ENCODE peak calls at places on chromosomes 5 and 9, in five cellular contexts. One of them, this sample, is unnamed.

GRCh38 chr9:2469681-2470141 is 151.9 kb upstream of the VLDLR start:
- DNase-seq in ovary: peak; percentile 65
- DNase-seq in breast epithelium: no peak
- DNase-seq in heart left ventricle: peak; percentile 29
- DNase-seq in testis: peak; percentile 54
- DNase-seq in this sample: no peak

GRCh38 chr9:5321058-5321457 is 16.5 kb upstream of the RLN2 start:
- DNase-seq in ovary: no peak
- DNase-seq in breast epithelium: no peak
- DNase-seq in heart left ventricle: no peak
- DNase-seq in testis: no peak
- DNase-seq in this sample: no peak

GRCh38 chr9:137064027-137064879 is 6.1 kb downstream of the SAPCD2 start:
- DNase-seq in ovary: peak; percentile 76
- DNase-seq in breast epithelium: no peak
- DNase-seq in heart left ventricle: peak; percentile 73
- DNase-seq in testis: peak; percentile 67
- DNase-seq in this sample: peak; percentile 77

GRCh38 chr5:147675168-147675567 is 107.4 kb downstream of the JAKMIP2 start:
- DNase-seq in ovary: no peak
- DNase-seq in breast epithelium: no peak
- DNase-seq in heart left ventricle: no peak
- DNase-seq in testis: no peak
- DNase-seq in this sample: no peak

GRCh38 chr5:177507165-177507564 is 2.5 kb downstream of the DOK3 start:
- DNase-seq in ovary: no peak
- DNase-seq in breast epithelium: no peak
- DNase-seq in heart left ventricle: no peak
- DNase-seq in testis: no peak
- DNase-seq in this sample: no peak

GRCh38 chr9:136259517-136259813 is 13.9 kb upstream of the QSOX2 start:
- DNase-seq in ovary: no peak
- DNase-seq in breast epithelium: no peak
- DNase-seq in heart left ventricle: no peak
- DNase-seq in testis: no peak
- DNase-seq in this sample: no peak

GRCh38 chr9:38119570-38119969 is 50.5 kb upstream of the SHB start:
- DNase-seq in ovary: no peak
- DNase-seq in breast epithelium: no peak
- DNase-seq in heart left ventricle: no peak
- DNase-seq in testis: no peak
- DNase-seq in this sample: no peak

GRCh38 chr5:97525780-97526179 is 342.7 kb upstream of the RIOK2 start:
- DNase-seq in ovary: no peak
- DNase-seq in breast epithelium: no peak
- DNase-seq in heart left ventricle: no peak
- DNase-seq in testis: no peak
- DNase-seq in this sample: no peak

GRCh38 chr9:133888048-133888778 is 103.9 kb downstream of the VAV2 start:
- DNase-seq in ovary: no peak
- DNase-seq in breast epithelium: no peak
- DNase-seq in heart left ventricle: no peak
- DNase-seq in testis: no peak
- DNase-seq in this sample: peak; percentile 83

DNA sequence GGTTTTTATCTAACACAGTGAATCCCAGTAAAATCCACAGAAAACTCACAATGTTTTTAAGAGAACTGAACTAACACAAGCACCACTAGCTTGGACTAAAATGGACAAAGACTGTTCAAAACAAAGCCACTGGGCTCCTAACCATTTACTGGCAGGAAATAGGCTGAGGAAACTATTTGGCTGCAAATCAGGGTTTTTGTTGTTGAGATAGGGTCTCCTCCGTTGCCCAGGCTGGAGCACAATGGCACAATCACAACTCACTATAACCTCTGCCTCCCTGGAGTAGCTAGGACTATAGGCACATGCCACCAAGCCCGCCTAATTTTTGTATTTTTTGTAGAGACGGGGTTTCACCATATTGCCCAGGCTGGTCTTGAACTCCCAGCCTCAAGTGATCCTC is 99.7 kb downstream of the THBS4 start:
- DNase-seq in ovary: no peak
- DNase-seq in breast epithelium: no peak
- DNase-seq in heart left ventricle: no peak
- DNase-seq in testis: no peak
- DNase-seq in this sample: no peak
- H3K4me3 ChIP-seq in ovary: no peak overlapping the region
- H3K4me3 ChIP-seq in breast epithelium: no peak overlapping the region
- H3K4me3 ChIP-seq in heart left ventricle: no peak overlapping the region
- H3K4me3 ChIP-seq in testis: no peak overlapping the region
- H3K4me3 ChIP-seq in this sample: no peak overlapping the region

GRCh38 chr5:133721365-133721764 is 109.0 kb upstream of the FSTL4 start:
- DNase-seq in ovary: no peak
- DNase-seq in breast epithelium: no peak
- DNase-seq in heart left ventricle: no peak
- DNase-seq in testis: no peak
- DNase-seq in this sample: no peak
- TF ChIP-seq POLR2A in ovary: no peak
- TF ChIP-seq POLR2A in breast epithelium: no peak
- TF ChIP-seq POLR2A in heart left ventricle: no peak
- TF ChIP-seq POLR2A in testis: no peak
- TF ChIP-seq POLR2A in this sample: no peak

DNA sequence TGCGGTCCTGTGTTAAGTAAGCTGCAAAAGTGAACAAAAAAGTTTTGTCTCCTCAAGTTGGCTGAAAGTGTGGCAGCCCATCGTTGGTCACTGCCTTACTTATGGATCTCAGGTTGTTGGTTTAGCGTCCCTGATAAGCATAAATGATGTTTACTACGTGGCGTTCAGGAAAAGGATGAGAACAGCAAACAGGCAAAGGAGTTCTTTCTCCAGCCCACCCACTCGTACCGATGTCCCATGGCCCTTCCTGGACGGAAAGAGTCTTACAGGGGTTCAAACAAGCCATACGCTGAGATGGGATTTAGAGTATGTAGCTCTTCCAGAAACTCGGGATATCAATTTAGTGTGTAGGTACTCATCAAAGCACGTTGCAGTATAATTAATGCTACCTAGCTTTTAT is 494 bp upstream of the AUH start:
- DNase-seq in ovary: no peak
- DNase-seq in breast epithelium: no peak
- DNase-seq in heart left ventricle: no peak
- DNase-seq in testis: no peak
- DNase-seq in this sample: no peak
- H3K27ac ChIP-seq in ovary: peak overlapping the region; percentile 87
- H3K27ac ChIP-seq in breast epithelium: peak overlapping the region; percentile 94
- H3K27ac ChIP-seq in heart left ventricle: peak overlapping the region; percentile 97
- H3K27ac ChIP-seq in testis: peak overlapping the region; percentile 50
- H3K27ac ChIP-seq in this sample: peak overlapping the region; percentile 97

GRCh38 chr5:159777049-159777448 is 139.2 kb upstream of the ADRA1B start:
- DNase-seq in ovary: no peak
- DNase-seq in breast epithelium: no peak
- DNase-seq in heart left ventricle: no peak
- DNase-seq in testis: no peak
- DNase-seq in this sample: no peak

GRCh38 chr5:159774476-159775031 is 141.7 kb upstream of the ADRA1B start:
- DNase-seq in ovary: no peak
- DNase-seq in breast epithelium: no peak
- DNase-seq in heart left ventricle: no peak
- DNase-seq in testis: no peak
- DNase-seq in this sample: no peak

GRCh38 chr5:159773062-159773924 is 143.0 kb upstream of the ADRA1B start:
- DNase-seq in ovary: peak; percentile 83
- DNase-seq in breast epithelium: peak; percentile 46
- DNase-seq in heart left ventricle: peak; percentile 91
- DNase-seq in testis: peak; percentile 78
- DNase-seq in this sample: peak; percentile 61

GRCh38 chr5:159775890-159776289 is 140.4 kb upstream of the ADRA1B start:
- DNase-seq in ovary: no peak
- DNase-seq in breast epithelium: no peak
- DNase-seq in heart left ventricle: no peak
- DNase-seq in testis: no peak
- DNase-seq in this sample: no peak

GRCh38 chr5:159772698-159773061 is 143.6 kb upstream of the ADRA1B start:
- DNase-seq in ovary: no peak
- DNase-seq in breast epithelium: no peak
- DNase-seq in heart left ventricle: no peak
- DNase-seq in testis: no peak
- DNase-seq in this sample: no peak
- H3K4me3 ChIP-seq in ovary: peak overlapping the region; percentile 22
- H3K4me3 ChIP-seq in breast epithelium: peak overlapping the region; percentile 65
- H3K4me3 ChIP-seq in heart left ventricle: peak overlapping the region; percentile 48
- H3K4me3 ChIP-seq in testis: peak overlapping the region; percentile 40
- H3K4me3 ChIP-seq in this sample: no peak overlapping the region

DNA sequence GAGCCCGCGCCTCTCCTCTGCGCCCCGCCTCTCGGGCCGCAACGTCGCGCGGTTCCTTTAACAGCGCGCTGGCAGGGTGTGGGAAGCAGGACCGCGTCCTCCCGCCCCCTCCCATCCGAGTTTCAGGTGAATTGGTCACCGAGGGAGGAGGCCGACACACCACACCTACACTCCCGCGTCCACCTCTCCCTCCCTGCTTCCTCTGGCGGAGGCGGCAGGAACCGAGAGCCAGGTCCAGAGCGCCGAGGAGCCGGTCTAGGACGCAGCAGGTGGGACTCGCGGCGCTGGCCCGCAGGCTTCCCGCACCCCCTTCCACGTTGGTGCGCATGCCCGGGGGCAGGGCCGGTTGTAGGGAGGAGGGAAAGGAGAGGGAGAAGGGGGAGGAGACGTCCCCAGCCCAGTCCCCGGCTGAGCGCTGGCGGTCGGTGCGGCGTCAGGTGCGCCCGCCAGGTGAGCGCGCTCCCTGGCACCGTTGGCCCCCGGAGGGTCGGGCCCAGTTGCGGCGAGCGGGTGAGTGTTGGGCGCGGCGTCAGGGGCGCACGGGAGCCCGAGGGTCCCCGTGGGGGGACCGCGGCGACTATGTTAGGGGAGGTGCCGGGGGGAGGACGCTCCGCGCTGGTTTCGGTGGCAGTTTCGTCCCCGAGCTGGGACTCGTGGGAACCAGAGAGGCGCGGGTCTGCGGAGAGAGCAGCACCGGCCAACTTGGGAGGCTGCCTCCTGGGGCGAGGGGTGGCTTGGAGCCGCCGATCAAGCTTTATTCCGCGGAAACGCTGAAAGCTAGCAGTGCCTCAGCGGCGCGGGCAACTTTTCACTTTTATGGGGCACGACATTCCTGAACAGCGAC is at the start of gene OCLN:
- DNase-seq in ovary: no peak
- DNase-seq in breast epithelium: peak; percentile 67
- DNase-seq in heart left ventricle: peak; percentile 27
- DNase-seq in testis: peak; percentile 68
- DNase-seq in this sample: peak; percentile 88
- TF ChIP-seq POLR2A in ovary: no peak
- TF ChIP-seq POLR2A in breast epithelium: peak; percentile 40
- TF ChIP-seq POLR2A in heart left ventricle: no peak
- TF ChIP-seq POLR2A in testis: no peak
- TF ChIP-seq POLR2A in this sample: peak; percentile 92

GRCh38 chr5:168263108-168263507 is 28.3 kb upstream of the WWC1 start:
- DNase-seq in ovary: no peak
- DNase-seq in breast epithelium: no peak
- DNase-seq in heart left ventricle: no peak
- DNase-seq in testis: no peak
- DNase-seq in this sample: no peak
- H3K27ac ChIP-seq in ovary: no peak overlapping the region
- H3K27ac ChIP-seq in breast epithelium: no peak overlapping the region
- H3K27ac ChIP-seq in heart left ventricle: no peak overlapping the region
- H3K27ac ChIP-seq in testis: no peak overlapping the region
- H3K27ac ChIP-seq in this sample: no peak overlapping the region

GRCh38 chr5:96433066-96433447 is at the start of gene PCSK1:
- DNase-seq in ovary: no peak
- DNase-seq in breast epithelium: no peak
- DNase-seq in heart left ventricle: no peak
- DNase-seq in testis: no peak
- DNase-seq in this sample: no peak
- H3K4me3 ChIP-seq in ovary: no peak within 1 kb of the TSS
- H3K4me3 ChIP-seq in breast epithelium: peak within 1 kb of the TSS; percentile 49
- H3K4me3 ChIP-seq in heart left ventricle: peak within 1 kb of the TSS; percentile 23
- H3K4me3 ChIP-seq in testis: peak within 1 kb of the TSS; percentile 12
- H3K4me3 ChIP-seq in this sample: no peak within 1 kb of the TSS

GRCh38 chr9:91714020-91714721 is 235.9 kb downstream of the ROR2 start:
- DNase-seq in ovary: peak; percentile 84
- DNase-seq in breast epithelium: no peak
- DNase-seq in heart left ventricle: peak; percentile 84
- DNase-seq in testis: peak; percentile 79
- DNase-seq in this sample: peak; percentile 44
- TF ChIP-seq POLR2A in ovary: no peak
- TF ChIP-seq POLR2A in breast epithelium: no peak
- TF ChIP-seq POLR2A in heart left ventricle: no peak
- TF ChIP-seq POLR2A in testis: no peak
- TF ChIP-seq POLR2A in this sample: no peak

GRCh38 chr5:50441479-50441815 is 359 bp upstream of the EMB start:
- DNase-seq in ovary: no peak
- DNase-seq in breast epithelium: no peak
- DNase-seq in heart left ventricle: no peak
- DNase-seq in testis: no peak
- DNase-seq in this sample: no peak
- H3K27ac ChIP-seq in ovary: no peak overlapping the region
- H3K27ac ChIP-seq in breast epithelium: peak overlapping the region; percentile 65
- H3K27ac ChIP-seq in heart left ventricle: no peak overlapping the region
- H3K27ac ChIP-seq in testis: peak overlapping the region; percentile 86
- H3K27ac ChIP-seq in this sample: peak overlapping the region; percentile 47

DNA sequence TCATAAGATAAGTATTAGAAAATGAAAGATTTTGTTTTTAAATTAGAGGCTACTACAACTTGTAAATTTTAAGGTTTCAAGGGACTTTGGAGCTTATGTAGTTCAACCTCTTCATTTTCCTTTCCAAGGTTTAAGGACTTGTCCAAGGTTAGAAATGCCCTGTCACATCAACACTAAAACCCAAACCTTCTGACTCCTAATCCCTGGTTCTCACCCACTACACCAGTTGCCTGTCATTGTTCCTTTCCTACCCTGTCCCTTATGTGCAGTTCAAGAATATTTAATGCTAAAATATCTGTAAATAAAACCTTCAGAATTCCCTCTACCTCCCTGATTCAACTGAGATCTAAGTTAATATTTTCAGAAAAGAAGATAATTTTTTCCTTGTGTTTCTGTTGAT is 206.4 kb downstream of the NFIB start:
- DNase-seq in ovary: no peak
- DNase-seq in breast epithelium: no peak
- DNase-seq in heart left ventricle: no peak
- DNase-seq in testis: no peak
- DNase-seq in this sample: no peak
- H3K4me3 ChIP-seq in ovary: no peak overlapping the region
- H3K4me3 ChIP-seq in breast epithelium: no peak overlapping the region
- H3K4me3 ChIP-seq in heart left ventricle: no peak overlapping the region
- H3K4me3 ChIP-seq in testis: no peak overlapping the region
- H3K4me3 ChIP-seq in this sample: no peak overlapping the region